ENCODE peak calls at places on chromosomes 3 and 15, in nine cellular contexts. P is hippocampal formation; C is AG08395; E is uterus; Q is transverse colon; K is renal cortical epithelial cell; B is iris pigment epithelial cell; S is activated CD4-positive, alpha-beta T cell treated with anti-CD3 and anti-CD28 coated beads, Interleukin-2, amount 10 ng/mL, durations not matched to agents 7 days and 5 days; H is smooth muscle cell of the brain vasculature. V is an unnamed sample.

GRCh38 chr15:82624438-82624837 is 22.7 kb downstream of the CPEB1 start:
- DNase-seq in P (no peak), C (no peak), E (no peak), Q (no peak), K (no peak), B (no peak), S (no peak), H (no peak), V (no peak)

GRCh38 chr3:137769321-137770065 is 5.4 kb downstream of the SOX14 start:
- DNase-seq in P (no peak), C (no peak), E (no peak), Q (no peak), K (no peak), B (no peak), S (no peak), H (no peak), V (no peak)

GRCh38 chr15:79967331-79968182 is 3.4 kb downstream of the BCL2A1 start:
- DNase-seq in P (no peak), C (no peak), E (no peak), Q (no peak), K (no peak), B (peak), S (peak), H (no peak), V (no peak)

GRCh38 chr15:32936283-32936918 is 218.6 kb downstream of the GREM1 start:
- DNase-seq in P (peak), C (peak), E (no peak), Q (no peak), K (peak), B (peak), S (no peak), H (no peak), V (peak)

GRCh38 chr3:126850370-126851085 is 132.4 kb upstream of the PLXNA1 start:
- DNase-seq in P (no peak), C (peak), E (no peak), Q (no peak), K (peak), B (peak), S (no peak), H (no peak), V (peak)

GRCh38 chr3:27322634-27323033 is 46.5 kb downstream of the NEK10 start:
- DNase-seq in P (no peak), C (no peak), E (no peak), Q (no peak), K (no peak), B (no peak), S (no peak), H (no peak), V (no peak)

GRCh38 chr3:55000546-55000945 is 72.7 kb upstream of the LRTM1 start:
- DNase-seq in P (no peak), C (peak), E (no peak), Q (no peak), K (peak), B (peak), S (no peak), H (peak), V (peak)

GRCh38 chr3:4894891-4895530 is 84.2 kb upstream of the BHLHE40 start:
- DNase-seq in P (no peak), C (no peak), E (no peak), Q (no peak), K (peak), B (peak), S (no peak), H (no peak), V (no peak)

GRCh38 chr3:45109736-45110135 is 36.4 kb downstream of the CDCP1 start:
- DNase-seq in P (no peak), C (no peak), E (no peak), Q (no peak), K (no peak), B (no peak), S (no peak), H (no peak), V (no peak)

GRCh38 chr3:10883478-10884234 is 67.6 kb downstream of the SLC6A11 start:
- DNase-seq in P (no peak), C (no peak), E (no peak), Q (no peak), K (no peak), B (peak), S (no peak), H (no peak), V (peak)

GRCh38 chr3:61928776-61929175 is 367.4 kb downstream of the PTPRG start:
- DNase-seq in P (no peak), C (no peak), E (no peak), Q (no peak), K (no peak), B (no peak), S (no peak), H (no peak), V (no peak)

GRCh38 chr3:127002195-127003174 is 19.6 kb downstream of the PLXNA1 start:
- DNase-seq in P (no peak), C (peak), E (peak), Q (peak), K (peak), B (peak), S (no peak), H (peak), V (peak)

GRCh38 chr3:12875857-12876451 is 34.6 kb upstream of the RPL32 start:
- DNase-seq in P (no peak), C (peak), E (peak), Q (peak), K (no peak), B (peak), S (no peak), H (no peak), V (no peak)

GRCh38 chr3:78633626-78634025 is 1134.2 kb downstream of the ROBO1 start:
- DNase-seq in P (no peak), C (no peak), E (no peak), Q (no peak), K (peak), B (peak), S (no peak), H (no peak), V (no peak)

GRCh38 chr3:81864273-81864672 is 102.8 kb upstream of the GBE1 start:
- DNase-seq in P (no peak), C (no peak), E (no peak), Q (no peak), K (no peak), B (no peak), S (no peak), H (no peak), V (no peak)

GRCh38 chr3:61584494-61584893 is 23.1 kb downstream of the PTPRG start:
- DNase-seq in P (no peak), C (no peak), E (no peak), Q (no peak), K (no peak), B (no peak), S (no peak), H (no peak), V (no peak)

GRCh38 chr3:130459944-130460343 is 57.0 kb upstream of the COL6A6 start:
- DNase-seq in P (no peak), C (no peak), E (no peak), Q (no peak), K (no peak), B (no peak), S (no peak), H (no peak), V (no peak)

GRCh38 chr3:173371848-173372487 is 25.6 kb upstream of the NLGN1 start:
- DNase-seq in P (peak), C (peak), E (peak), Q (no peak), K (peak), B (peak), S (no peak), H (no peak), V (peak)

GRCh38 chr15:68352401-68353062 is 75.0 kb downstream of the FEM1B start:
- DNase-seq in P (no peak), C (peak), E (peak), Q (peak), K (peak), B (peak), S (peak), H (peak), V (peak)

GRCh38 chr3:46549408-46549904 is 16.6 kb downstream of the LRRC2 start:
- DNase-seq in P (no peak), C (no peak), E (no peak), Q (no peak), K (no peak), B (no peak), S (no peak), H (no peak), V (no peak)

GRCh38 chr15:44550256-44550655 is 13.3 kb downstream of the EIF3J start:
- DNase-seq in P (peak), C (peak), E (no peak), Q (no peak), K (peak), B (peak), S (no peak), H (no peak), V (peak)

GRCh38 chr15:72796210-72796514 is 12.6 kb upstream of the ADPGK start:
- DNase-seq in P (no peak), C (no peak), E (no peak), Q (no peak), K (no peak), B (no peak), S (no peak), H (no peak), V (no peak)

GRCh38 chr3:195881276-195881988 is 26.9 kb downstream of the TNK2 start:
- DNase-seq in P (no peak), C (no peak), E (no peak), Q (no peak), K (no peak), B (no peak), S (no peak), H (no peak), V (no peak)